ENCODE peak calls at places on chromosomes 4 and X, in seven cellular contexts. Q, W, S, D, N, P and B are unnamed samples.
A peak's percentile ranks its signal among the peaks of the same experiment; 100 is the strongest.

GRCh38 chrX:38656350-38656915 is 95.1 kb downstream of the TSPAN7 start:
- DNase-seq in Q (no peak), W (no peak), S (no peak), D (no peak), N (no peak), P (no peak), B (peak; percentile 42)

GRCh38 chr4:40086421-40086820 is 29.8 kb downstream of the N4BP2 start:
- DNase-seq in Q (no peak), W (no peak), S (no peak), D (no peak), N (no peak), P (no peak), B (no peak)

GRCh38 chr4:17120761-17121160 is 222.3 kb upstream of the LDB2 start:
- DNase-seq in Q (no peak), W (no peak), S (no peak), D (no peak), N (no peak), P (no peak), B (no peak)

GRCh38 chr4:168881754-168882153 is 128.3 kb downstream of the CBR4 start:
- DNase-seq in Q (no peak), W (no peak), S (no peak), D (no peak), N (no peak), P (no peak), B (no peak)

GRCh38 chr4:44916406-44916805 is 190.1 kb upstream of the GNPDA2 start:
- DNase-seq in Q (peak; percentile 10), W (no peak), S (no peak), D (peak; percentile 0), N (no peak), P (no peak), B (peak; percentile 5)

GRCh38 chrX:78754917-78755316 is 7.4 kb downstream of the LPAR4 start:
- DNase-seq in Q (no peak), W (no peak), S (no peak), D (no peak), N (no peak), P (no peak), B (peak; percentile 46)

GRCh38 chr4:30719363-30720020 is 677 bp upstream of the PCDH7 start:
- DNase-seq in Q (peak; percentile 66), W (no peak), S (no peak), D (peak; percentile 13), N (no peak), P (peak; percentile 53), B (no peak)

GRCh38 chr4:88008133-88008621 is 742 bp downstream of the PKD2 start:
- DNase-seq in Q (peak; percentile 42), W (peak; percentile 48), S (peak; percentile 72), D (peak; percentile 50), N (no peak), P (peak; percentile 47), B (peak; percentile 59)

GRCh38 chr4:86959588-86960500 is 25.0 kb downstream of the AFF1 start:
- DNase-seq in Q (no peak), W (no peak), S (no peak), D (no peak), N (no peak), P (no peak), B (no peak)

GRCh38 chrX:134484039-134484438 is 24.1 kb downstream of the HPRT1 start:
- DNase-seq in Q (peak; percentile 65), W (no peak), S (no peak), D (peak; percentile 58), N (no peak), P (no peak), B (peak; percentile 46)

GRCh38 chrX:74925210-74926088 is at the start of gene NEXMIF:
- DNase-seq in Q (no peak), W (peak; percentile 46), S (no peak), D (peak; percentile 9), N (no peak), P (peak; percentile 5), B (peak; percentile 79)

GRCh38 chr4:155809835-155810234 is 51.0 kb downstream of the GUCY1B1 start:
- DNase-seq in Q (peak; percentile 91), W (no peak), S (no peak), D (peak; percentile 88), N (no peak), P (no peak), B (peak; percentile 93)

GRCh38 chrX:2483398-2483797 is 17.4 kb downstream of the DHRSX start:
- DNase-seq in Q (no peak), W (peak; percentile 10), S (peak; percentile 10), D (no peak), N (no peak), P (no peak), B (no peak)

GRCh38 chr4:67861513-67861912 is 22.3 kb downstream of the TMPRSS11D start:
- DNase-seq in Q (peak; percentile 31), W (no peak), S (no peak), D (no peak), N (no peak), P (no peak), B (peak; percentile 5)

GRCh38 chrX:96424007-96424406 is 260.6 kb upstream of the DIAPH2 start:
- DNase-seq in Q (no peak), W (no peak), S (no peak), D (peak; percentile 47), N (no peak), P (no peak), B (no peak)

GRCh38 chr4:122632396-122633143 is 11.7 kb upstream of the IL21 start:
- DNase-seq in Q (no peak), W (no peak), S (no peak), D (no peak), N (no peak), P (no peak), B (peak; percentile 73)

GRCh38 chr4:123248260-123248659 is 148.3 kb upstream of the SPRY1 start:
- DNase-seq in Q (no peak), W (no peak), S (no peak), D (peak; percentile 76), N (no peak), P (no peak), B (no peak)

GRCh38 chr4:84167089-84167488 is 332.0 kb downstream of the NKX6-1 start:
- DNase-seq in Q (no peak), W (no peak), S (no peak), D (no peak), N (no peak), P (no peak), B (no peak)

GRCh38 chr4:120926358-120927025 is 4.0 kb upstream of the PRDM5 start:
- DNase-seq in Q (no peak), W (no peak), S (no peak), D (peak; percentile 56), N (no peak), P (no peak), B (no peak)

GRCh38 chrX:101485212-101486064 is at the start of gene ARMCX4:
- DNase-seq in Q (peak; percentile 55), W (peak; percentile 55), S (peak; percentile 76), D (peak; percentile 45), N (no peak), P (peak; percentile 36), B (peak; percentile 21)

GRCh38 chrX:14942341-14942740 is 69.1 kb downstream of the MOSPD2 start:
- DNase-seq in Q (no peak), W (no peak), S (no peak), D (no peak), N (no peak), P (no peak), B (no peak)

GRCh38 chr4:8854866-8855265 is 16.8 kb downstream of the HMX1 start:
- DNase-seq in Q (peak; percentile 13), W (no peak), S (no peak), D (peak; percentile 27), N (no peak), P (no peak), B (no peak)

GRCh38 chr4:14566518-14566917 is 435.8 kb upstream of the CPEB2 start:
- DNase-seq in Q (peak; percentile 89), W (no peak), S (no peak), D (no peak), N (no peak), P (no peak), B (peak; percentile 34)

GRCh38 chrX:2913118-2913517 is 16.0 kb downstream of the ARSD start:
- DNase-seq in Q (no peak), W (no peak), S (no peak), D (no peak), N (no peak), P (no peak), B (no peak)

GRCh38 chr4:140234697-140235060 is 80.7 kb upstream of the MAML3 start:
- DNase-seq in Q (no peak), W (no peak), S (no peak), D (no peak), N (no peak), P (no peak), B (no peak)

GRCh38 chr4:15897577-15897976 is 41.0 kb downstream of the FGFBP1 start:
- DNase-seq in Q (no peak), W (no peak), S (no peak), D (no peak), N (no peak), P (no peak), B (no peak)

GRCh38 chr4:141395246-141395830 is 174.6 kb downstream of the ZNF330 start:
- DNase-seq in Q (no peak), W (no peak), S (no peak), D (no peak), N (no peak), P (no peak), B (no peak)

GRCh38 chrX:40550069-40550468 is 30.7 kb upstream of the ATP6AP2 start:
- DNase-seq in Q (no peak), W (no peak), S (no peak), D (no peak), N (no peak), P (no peak), B (no peak)

GRCh38 chr4:85475631-85476233 is 782 bp downstream of the ARHGAP24 start:
- DNase-seq in Q (peak; percentile 33), W (peak; percentile 60), S (peak; percentile 73), D (peak; percentile 53), N (no peak), P (peak; percentile 18), B (no peak)

DNA sequence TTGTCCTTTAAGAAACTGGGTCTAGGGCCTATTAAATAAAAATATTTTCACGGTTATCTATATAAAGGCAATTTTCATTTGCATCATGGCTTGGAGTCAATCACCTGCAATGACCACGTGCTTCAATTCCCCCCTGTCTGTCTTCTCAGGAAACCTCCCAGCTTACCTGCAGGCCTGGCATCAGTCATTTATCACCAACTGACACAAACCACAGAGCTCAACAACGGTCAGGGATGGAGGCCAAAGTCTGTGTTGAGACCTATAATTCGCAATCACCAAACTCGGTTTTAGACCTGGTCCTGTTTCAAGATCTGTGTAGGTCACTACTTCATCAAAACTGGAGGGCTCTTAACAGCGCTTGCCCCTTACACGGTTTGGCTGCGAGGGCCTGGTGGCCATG is 1.9 kb downstream of the SLC9A7 start:
- DNase-seq in Q (no peak), W (no peak), S (no peak), D (no peak), N (no peak), P (no peak), B (peak; percentile 37)
- H3K4me3 ChIP-seq in Q (peak overlapping the region; percentile 54), W (no peak overlapping the region), S (no peak overlapping the region), D (peak overlapping the region; percentile 29), N (no peak overlapping the region), P (no peak overlapping the region), B (peak overlapping the region; percentile 64)

GRCh38 chrX:149510386-149510785 is 5.3 kb upstream of the IDS start:
- DNase-seq in Q (no peak), W (no peak), S (no peak), D (peak; percentile 23), N (no peak), P (no peak), B (no peak)
- TF ChIP-seq CTCF in Q (no peak), W (no peak), S (no peak), D (peak; percentile 31), N (no peak), P (peak; percentile 10), B (no peak)

GRCh38 chrX:154445776-154446175 is 1.8 kb downstream of the FAM50A start:
- DNase-seq in Q (no peak), W (no peak), S (no peak), D (no peak), N (no peak), P (no peak), B (no peak)
- H3K4me3 ChIP-seq in Q (no peak overlapping the region), W (no peak overlapping the region), S (no peak overlapping the region), D (no peak overlapping the region), N (no peak overlapping the region), P (no peak overlapping the region), B (no peak overlapping the region)

GRCh38 chrX:34426334-34426733 is 230.8 kb downstream of the TMEM47 start:
- DNase-seq in Q (no peak), W (no peak), S (no peak), D (no peak), N (no peak), P (no peak), B (no peak)
- TF ChIP-seq CTCF in Q (no peak), W (no peak), S (no peak), D (no peak), N (no peak), P (no peak), B (no peak)